ENCODE peak calls at places on chromosomes 4 and X, in six cellular contexts. L is A673, P is fibroblast of lung, E is HepG2, X is mammary epithelial cell, C is K562. O is an unnamed sample.

GRCh38 chr4:110633358-110634319 is 10.8 kb upstream of the PITX2 start:
- DNase-seq in L (no peak), P (no peak), E (no peak), X (no peak), C (no peak), O (peak)

GRCh38 chrX:10939384-10939783 is 171.7 kb upstream of the HCCS start:
- DNase-seq in L (no peak), P (no peak), E (peak), X (peak), C (no peak), O (no peak)

GRCh38 chr4:1713003-1713397 is 881 bp upstream of the SLBP start:
- DNase-seq in L (no peak), P (no peak), E (no peak), X (no peak), C (no peak), O (no peak)

GRCh38 chr4:109912706-109913621 is at the start of gene EGF:
- DNase-seq in L (peak), P (peak), E (no peak), X (peak), C (peak), O (peak)

GRCh38 chr4:127313767-127314166 is 319.0 kb upstream of the INTU start:
- DNase-seq in L (no peak), P (no peak), E (no peak), X (no peak), C (no peak), O (no peak)

GRCh38 chr4:36024901-36025610 is 219.3 kb downstream of the ARAP2 start:
- DNase-seq in L (no peak), P (no peak), E (no peak), X (peak), C (no peak), O (no peak)

GRCh38 chrX:41707218-41707617 is 16.8 kb upstream of the GPR82 start:
- DNase-seq in L (no peak), P (no peak), E (no peak), X (no peak), C (no peak), O (no peak)

GRCh38 chr4:168694669-168695068 is 197.8 kb downstream of the PALLD start:
- DNase-seq in L (peak), P (peak), E (no peak), X (no peak), C (no peak), O (no peak)

GRCh38 chr4:170243662-170244288 is 154.0 kb upstream of the AADAT start:
- DNase-seq in L (no peak), P (no peak), E (no peak), X (peak), C (no peak), O (no peak)

GRCh38 chrX:65644621-65645287 is 22.7 kb upstream of the MSN start:
- DNase-seq in L (peak), P (peak), E (no peak), X (peak), C (peak), O (no peak)

GRCh38 chr4:118586357-118586790 is 98.8 kb upstream of the METTL14 start:
- DNase-seq in L (no peak), P (peak), E (no peak), X (no peak), C (no peak), O (no peak)

DNA sequence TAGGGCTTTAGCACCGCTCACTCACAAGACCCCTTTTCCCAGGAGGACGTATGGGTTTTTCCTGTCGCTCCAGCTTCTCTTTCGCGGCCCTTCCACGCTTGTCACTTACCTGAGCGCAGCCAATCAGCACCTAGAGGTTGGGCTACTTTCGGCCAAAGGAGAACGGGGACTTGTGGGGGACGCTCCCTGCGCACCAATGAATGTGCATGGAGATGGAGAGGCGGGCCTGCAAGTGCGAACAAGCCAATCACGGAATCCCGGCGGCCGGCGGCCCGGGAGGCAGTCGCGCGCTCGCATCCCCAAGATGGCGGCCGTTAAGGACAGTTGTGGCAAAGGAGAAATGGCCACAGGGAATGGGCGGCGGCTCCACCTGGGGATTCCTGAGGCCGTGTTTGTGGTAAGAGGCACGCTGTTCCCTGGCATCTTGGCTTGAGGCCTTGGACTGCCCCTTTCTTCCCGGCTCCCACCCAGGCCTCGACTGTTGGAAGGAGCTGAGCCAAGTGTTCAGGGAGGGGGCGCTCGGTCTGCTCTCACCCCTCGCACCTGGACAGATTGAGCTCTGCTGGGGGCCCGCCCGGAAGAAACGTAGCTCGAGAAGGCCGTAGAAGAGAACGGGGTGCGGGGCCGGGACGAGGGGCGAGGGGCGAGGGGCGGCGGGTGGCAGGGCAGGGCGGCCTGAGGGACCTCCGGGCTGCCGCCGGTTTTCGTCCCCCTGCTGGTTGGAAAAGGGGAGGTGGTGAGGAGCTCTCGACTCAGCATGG is at the start of gene VBP1:
- DNase-seq in L (peak), P (peak), E (peak), X (peak), C (peak), O (peak)
- TF ChIP-seq EZH2 in L (no peak), P (no peak), E (no peak), X (no peak), C (no peak), O (no peak)

DNA sequence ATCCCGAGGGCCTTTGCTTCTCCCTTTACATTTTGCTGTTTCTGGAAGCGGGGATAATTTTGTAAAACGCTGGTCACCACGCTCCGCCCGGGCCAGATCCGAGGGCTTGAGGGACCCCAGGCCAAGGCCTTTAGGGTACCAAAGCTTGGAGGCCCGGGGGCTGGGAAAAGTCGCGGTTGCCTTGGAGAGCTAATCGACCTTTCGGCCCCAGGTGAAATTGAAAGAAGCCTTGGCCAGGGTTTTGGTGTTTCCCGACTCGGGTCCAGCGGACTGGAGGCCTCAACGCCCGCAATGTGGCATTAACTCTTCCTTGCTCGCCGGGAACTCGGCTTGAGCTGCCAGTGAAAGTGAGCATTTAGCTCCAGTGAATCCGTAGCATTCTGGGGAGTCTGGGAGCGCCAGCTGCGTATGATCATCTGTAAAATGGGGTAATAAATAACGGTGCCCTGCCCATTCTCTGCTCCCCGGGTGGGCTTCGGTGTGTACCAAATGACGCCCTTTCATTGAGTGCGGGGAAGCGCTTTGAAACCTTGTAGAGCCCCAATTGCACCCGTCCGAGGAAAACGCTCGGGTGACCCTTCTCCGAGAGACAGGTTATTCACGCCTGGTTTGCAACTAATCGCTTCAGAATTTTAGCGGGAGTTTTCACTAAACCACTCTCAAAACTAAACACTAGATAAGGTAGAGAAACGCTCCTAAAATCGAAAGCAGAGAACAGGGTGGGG is 4.4 kb downstream of the NKX3-2 start:
- DNase-seq in L (no peak), P (no peak), E (no peak), X (no peak), C (no peak), O (no peak)
- TF ChIP-seq EZH2 in L (no peak), P (peak), E (no peak), X (peak), C (no peak), O (peak)

GRCh38 chr4:112514079-112514448 is 1.9 kb downstream of the NEUROG2 start:
- DNase-seq in L (no peak), P (no peak), E (no peak), X (no peak), C (no peak), O (peak)

GRCh38 chr4:112516076-112516385 is at the start of gene NEUROG2:
- DNase-seq in L (no peak), P (no peak), E (no peak), X (no peak), C (no peak), O (no peak)

GRCh38 chr4:112514449-112515277 is 1.3 kb downstream of the NEUROG2 start:
- DNase-seq in L (peak), P (no peak), E (no peak), X (no peak), C (no peak), O (peak)

GRCh38 chr4:112516401-112517066 is 554 bp upstream of the NEUROG2 start:
- DNase-seq in L (no peak), P (no peak), E (no peak), X (no peak), C (peak), O (peak)

DNA sequence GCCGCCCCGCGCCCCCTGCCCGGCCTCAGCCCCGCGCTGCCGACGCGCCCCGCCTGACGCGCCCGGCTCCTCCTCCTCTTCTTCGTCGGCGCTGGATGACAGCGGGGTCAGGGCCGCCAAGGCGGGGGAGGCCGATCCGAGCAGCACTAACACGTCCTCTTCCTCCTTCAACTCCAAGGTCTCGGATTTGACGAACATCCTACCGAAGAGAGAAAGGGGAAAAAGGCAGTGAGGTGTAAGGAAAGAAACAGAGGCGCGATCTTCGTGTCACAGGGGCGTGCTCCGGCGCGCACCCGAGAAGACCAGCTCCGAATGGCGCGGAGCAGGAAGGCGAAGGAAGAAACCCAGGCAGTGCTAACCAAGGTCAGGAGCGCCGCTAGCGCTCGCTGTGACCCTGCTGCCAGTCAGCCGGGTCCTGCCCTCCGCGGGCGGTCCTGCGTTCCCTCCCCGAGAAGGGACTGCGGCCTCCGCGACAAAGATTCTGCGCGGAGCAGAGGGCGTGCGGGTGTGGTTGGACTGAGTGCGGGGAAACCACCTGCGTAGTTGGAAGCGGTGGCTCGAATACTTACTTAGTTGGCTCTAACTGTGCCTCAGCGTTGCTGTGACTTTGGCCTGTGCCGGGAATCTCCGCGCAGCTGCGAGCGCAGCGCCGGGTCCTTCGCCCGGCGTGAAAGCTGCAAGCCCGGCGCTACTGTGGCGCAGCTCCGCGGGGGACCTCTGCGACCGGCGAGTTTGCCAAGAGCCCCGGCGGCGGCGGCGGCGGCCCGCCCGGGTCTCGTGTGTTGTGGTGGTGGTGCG is 503 bp downstream of the NEUROG2 start:
- DNase-seq in L (peak), P (no peak), E (no peak), X (peak), C (peak), O (peak)
- TF ChIP-seq EZH2 in L (no peak), P (peak), E (peak), X (peak), C (peak), O (peak)

DNA sequence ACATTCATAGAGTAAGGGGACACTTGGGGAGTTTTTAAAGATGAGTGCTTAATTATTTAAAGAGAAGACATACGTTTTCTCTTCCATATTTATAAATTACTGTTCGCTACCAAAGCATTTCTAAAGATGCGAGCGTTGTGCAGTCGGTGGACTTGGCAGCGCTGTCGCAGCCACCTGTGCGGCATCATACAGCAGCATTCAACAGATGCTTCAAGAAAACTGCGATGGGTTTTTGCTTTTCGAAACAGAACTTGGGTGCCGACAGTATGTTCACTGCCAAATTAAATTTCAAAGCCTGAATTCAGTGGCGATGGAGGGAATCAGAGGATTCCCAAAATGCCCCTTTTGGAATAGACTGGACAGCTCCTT is 1.6 kb upstream of the HTR2C start:
- DNase-seq in L (no peak), P (no peak), E (no peak), X (no peak), C (no peak), O (peak)
- TF ChIP-seq EZH2 in L (no peak), P (no peak), E (no peak), X (no peak), C (no peak), O (peak)

DNA sequence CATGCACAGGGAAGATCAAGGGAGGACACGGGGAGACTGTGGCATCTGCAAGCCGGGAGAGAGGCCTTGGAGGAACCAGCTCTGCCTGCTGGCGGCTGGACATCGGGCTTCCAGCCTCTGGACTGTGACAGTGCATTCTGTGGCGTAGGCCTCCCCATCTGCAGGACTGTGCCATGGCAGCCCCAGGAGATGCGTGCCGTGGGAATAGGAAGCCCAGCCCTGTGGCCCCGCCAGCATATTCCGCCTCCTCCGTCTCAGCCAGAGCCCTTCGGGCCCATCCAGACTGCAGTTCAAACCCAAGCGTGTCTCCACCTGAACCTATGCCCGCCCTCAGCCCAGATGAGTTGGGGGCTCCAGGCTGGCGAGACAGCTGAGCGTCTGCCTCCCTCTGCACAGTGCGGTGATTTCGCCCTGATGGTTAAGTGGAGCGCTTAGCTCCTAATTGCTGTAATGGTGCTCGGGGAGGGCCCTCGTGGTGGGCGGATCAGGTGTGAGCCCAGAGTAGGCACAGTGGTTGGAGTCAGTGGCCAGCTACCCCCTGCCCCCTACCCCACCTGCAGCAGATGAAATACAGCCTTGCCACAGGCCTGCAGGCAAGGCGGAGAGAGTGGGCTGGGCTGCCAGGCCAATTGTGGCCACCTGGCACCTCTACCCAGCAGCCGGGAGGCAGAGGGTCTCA is 133.9 kb downstream of the HMX1 start:
- DNase-seq in L (no peak), P (no peak), E (no peak), X (no peak), C (no peak), O (no peak)
- TF ChIP-seq EZH2 in L (no peak), P (no peak), E (no peak), X (no peak), C (no peak), O (no peak)

GRCh38 chr4:152937280-152937534 is 1.1 kb downstream of the FHDC1 start:
- DNase-seq in L (no peak), P (no peak), E (no peak), X (no peak), C (no peak), O (no peak)
- TF ChIP-seq EZH2 in L (no peak), P (no peak), E (no peak), X (no peak), C (no peak), O (no peak)

GRCh38 chrX:153702350-153703035 is 14.8 kb downstream of the SLC6A8 start:
- DNase-seq in L (no peak), P (no peak), E (no peak), X (no peak), C (no peak), O (no peak)
- TF ChIP-seq EZH2 in L (no peak), P (no peak), E (no peak), X (no peak), C (no peak), O (no peak)

GRCh38 chr4:133151301-133151680 is 2.2 kb downstream of the PCDH10 start:
- DNase-seq in L (peak), P (peak), E (no peak), X (no peak), C (no peak), O (peak)

GRCh38 chr4:133149364-133149695 is 236 bp downstream of the PCDH10 start:
- DNase-seq in L (no peak), P (no peak), E (no peak), X (no peak), C (no peak), O (no peak)

GRCh38 chr4:133151681-133152329 is 2.7 kb downstream of the PCDH10 start:
- DNase-seq in L (peak), P (peak), E (no peak), X (no peak), C (no peak), O (peak)

GRCh38 chr4:133149932-133150642 is 993 bp downstream of the PCDH10 start:
- DNase-seq in L (peak), P (peak), E (no peak), X (no peak), C (no peak), O (no peak)

DNA sequence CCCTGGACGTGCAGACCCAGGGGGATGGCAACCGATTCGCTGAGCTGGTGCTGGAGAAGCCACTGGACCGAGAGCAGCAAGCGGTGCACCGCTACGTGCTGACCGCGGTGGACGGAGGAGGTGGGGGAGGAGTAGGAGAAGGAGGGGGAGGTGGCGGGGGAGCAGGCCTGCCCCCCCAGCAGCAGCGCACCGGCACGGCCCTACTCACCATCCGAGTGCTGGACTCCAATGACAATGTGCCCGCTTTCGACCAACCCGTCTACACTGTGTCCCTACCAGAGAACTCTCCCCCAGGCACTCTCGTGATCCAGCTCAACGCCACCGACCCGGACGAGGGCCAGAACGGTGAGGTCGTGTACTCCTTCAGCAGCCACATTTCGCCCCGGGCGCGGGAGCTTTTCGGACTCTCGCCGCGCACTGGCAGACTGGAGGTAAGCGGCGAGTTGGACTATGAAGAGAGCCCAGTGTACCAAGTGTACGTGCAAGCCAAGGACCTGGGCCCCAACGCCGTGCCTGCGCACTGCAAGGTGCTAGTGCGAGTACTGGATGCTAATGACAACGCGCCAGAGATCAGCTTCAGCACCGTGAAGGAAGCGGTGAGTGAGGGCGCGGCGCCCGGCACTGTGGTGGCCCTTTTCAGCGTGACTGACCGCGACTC is 1.7 kb downstream of the PCDH10 start:
- DNase-seq in L (peak), P (peak), E (no peak), X (no peak), C (no peak), O (peak)
- TF ChIP-seq EZH2 in L (peak), P (no peak), E (no peak), X (peak), C (no peak), O (peak)

GRCh38 chr4:78057600-78058560 is 757 bp downstream of the FRAS1 start:
- DNase-seq in L (peak), P (peak), E (peak), X (peak), C (no peak), O (peak)
- TF ChIP-seq EZH2 in L (no peak), P (peak), E (no peak), X (no peak), C (no peak), O (no peak)

O was measured in neural progenitor cell.